ENCODE peak calls at places on chromosome 2, in eight cellular contexts. E, O, W, Q, K, G, L and Y are unnamed samples.

GRCh38 chr2:217125004-217125403 is 265.1 kb upstream of the TNP1 start:
- DNase-seq in E (no peak), G (no peak), Q (no peak), O (no peak), W (no peak), L (no peak), K (no peak), Y (no peak)

GRCh38 chr2:221254281-221254680 is 317.8 kb downstream of the EPHA4 start:
- DNase-seq in L (no peak), Q (no peak), K (no peak), E (no peak), O (no peak), W (no peak), G (no peak), Y (no peak)

GRCh38 chr2:150732064-150732463 is 244.6 kb upstream of the RND3 start:
- DNase-seq in O (no peak), G (no peak), W (no peak), L (no peak), Q (no peak), E (no peak), K (no peak), Y (no peak)

GRCh38 chr2:240574386-240575100 is 6.3 kb downstream of the RNPEPL1 start:
- DNase-seq in E (no peak), Q (no peak), L (no peak), O (no peak), W (no peak), G (no peak), K (no peak), Y (no peak)

GRCh38 chr2:18548618-18549017 is 11.8 kb downstream of the RDH14 start:
- DNase-seq in K (no peak), L (no peak), Q (no peak), E (no peak), O (no peak), G (no peak), W (no peak), Y (no peak)

GRCh38 chr2:100246163-100247145 is 75.8 kb downstream of the LONRF2 start:
- DNase-seq in E (no peak), K (no peak), G (peak; percentile 22), W (no peak), O (no peak), L (peak; percentile 26), Q (peak; percentile 5), Y (no peak)

GRCh38 chr2:43110442-43110871 is 115.9 kb downstream of the ZFP36L2 start:
- DNase-seq in E (no peak), O (no peak), K (no peak), G (peak; percentile 24), L (peak; percentile 26), W (no peak), Q (no peak), Y (no peak)

GRCh38 chr2:33021542-33022259 is 74.9 kb downstream of the LTBP1 start:
- DNase-seq in O (no peak), G (no peak), W (no peak), E (no peak), L (no peak), Q (no peak), K (no peak), Y (no peak)

GRCh38 chr2:1930376-1930775 is 186.1 kb upstream of the PXDN start:
- DNase-seq in W (no peak), K (no peak), E (no peak), L (no peak), G (no peak), Q (no peak), O (no peak), Y (no peak)

GRCh38 chr2:24511894-24512293 is 20.8 kb downstream of the NCOA1 start:
- DNase-seq in G (no peak), K (no peak), L (no peak), W (no peak), Q (no peak), E (no peak), O (no peak), Y (no peak)